ENCODE peak calls at places on chromosomes 6 and 20, in six cellular contexts. One of them, this sample, is unnamed.

GRCh38 chr20:33576432-33576883 is 85.7 kb upstream of the C20orf144 start:
- DNase-seq in IMR-90: peak; percentile 5
- DNase-seq in neuronal stem cell: no peak
- DNase-seq in H1: no peak
- DNase-seq in H9: no peak
- DNase-seq in mesenchymal stem cell: no peak
- DNase-seq in this sample: no peak

GRCh38 chr6:170450946-170451761 is 102.0 kb downstream of the PSMB1 start:
- DNase-seq in neuronal stem cell: no peak
- DNase-seq in IMR-90: no peak
- DNase-seq in H1: no peak
- DNase-seq in mesenchymal stem cell: no peak
- DNase-seq in H9: no peak
- DNase-seq in this sample: no peak

GRCh38 chr6:149483302-149483701 is 1.5 kb downstream of the ZC3H12D start:
- DNase-seq in H9: no peak
- DNase-seq in mesenchymal stem cell: no peak
- DNase-seq in H1: no peak
- DNase-seq in IMR-90: no peak
- DNase-seq in neuronal stem cell: no peak
- DNase-seq in this sample: no peak

GRCh38 chr20:45538209-45538798 is 978 bp downstream of the WFDC6 start:
- DNase-seq in IMR-90: no peak
- DNase-seq in H9: peak; percentile 58
- DNase-seq in neuronal stem cell: no peak
- DNase-seq in mesenchymal stem cell: no peak
- DNase-seq in H1: peak; percentile 65
- DNase-seq in this sample: peak; percentile 84

GRCh38 chr20:18058661-18059467 is 1.1 kb upstream of the OVOL2 start:
- DNase-seq in mesenchymal stem cell: no peak
- DNase-seq in H1: peak; percentile 82
- DNase-seq in neuronal stem cell: peak; percentile 45
- DNase-seq in H9: peak; percentile 87
- DNase-seq in IMR-90: no peak
- DNase-seq in this sample: peak; percentile 17

GRCh38 chr20:31945790-31946189 is 6.1 kb downstream of the PDRG1 start:
- DNase-seq in mesenchymal stem cell: no peak
- DNase-seq in H1: no peak
- DNase-seq in IMR-90: no peak
- DNase-seq in H9: no peak
- DNase-seq in neuronal stem cell: no peak
- DNase-seq in this sample: no peak

GRCh38 chr20:2364014-2364413 is 16.7 kb upstream of the TGM6 start:
- DNase-seq in neuronal stem cell: no peak
- DNase-seq in H1: no peak
- DNase-seq in mesenchymal stem cell: no peak
- DNase-seq in H9: no peak
- DNase-seq in IMR-90: no peak
- DNase-seq in this sample: no peak

GRCh38 chr20:49775229-49775693 is 37.4 kb upstream of the SLC9A8 start:
- DNase-seq in mesenchymal stem cell: peak; percentile 94
- DNase-seq in IMR-90: peak; percentile 72
- DNase-seq in neuronal stem cell: peak; percentile 32
- DNase-seq in H1: peak; percentile 52
- DNase-seq in H9: peak; percentile 80
- DNase-seq in this sample: peak; percentile 56

GRCh38 chr20:3818155-3819151 is 1.9 kb upstream of the AP5S1 start:
- DNase-seq in H1: peak; percentile 75
- DNase-seq in neuronal stem cell: no peak
- DNase-seq in IMR-90: peak; percentile 87
- DNase-seq in H9: peak; percentile 87
- DNase-seq in mesenchymal stem cell: peak; percentile 92
- DNase-seq in this sample: peak; percentile 88

GRCh38 chr6:5278047-5278446 is 16.7 kb downstream of the FARS2 start:
- DNase-seq in IMR-90: no peak
- DNase-seq in H9: no peak
- DNase-seq in mesenchymal stem cell: no peak
- DNase-seq in H1: no peak
- DNase-seq in neuronal stem cell: no peak
- DNase-seq in this sample: no peak

GRCh38 chr20:2699775-2700413 is 7.3 kb downstream of the EBF4 start:
- DNase-seq in H1: peak; percentile 38
- DNase-seq in mesenchymal stem cell: no peak
- DNase-seq in H9: no peak
- DNase-seq in neuronal stem cell: no peak
- DNase-seq in IMR-90: no peak
- DNase-seq in this sample: no peak

GRCh38 chr6:1797801-1798200 is 188.1 kb downstream of the FOXC1 start:
- DNase-seq in mesenchymal stem cell: peak; percentile 8
- DNase-seq in IMR-90: peak; percentile 44
- DNase-seq in neuronal stem cell: no peak
- DNase-seq in H9: no peak
- DNase-seq in H1: no peak
- DNase-seq in this sample: peak; percentile 81

GRCh38 chr6:1535295-1535694 is 74.4 kb upstream of the FOXC1 start:
- DNase-seq in IMR-90: no peak
- DNase-seq in mesenchymal stem cell: no peak
- DNase-seq in H1: no peak
- DNase-seq in H9: no peak
- DNase-seq in neuronal stem cell: no peak
- DNase-seq in this sample: no peak

GRCh38 chr6:161029195-161029809 is 37.7 kb downstream of the MAP3K4 start:
- DNase-seq in H1: no peak
- DNase-seq in mesenchymal stem cell: peak; percentile 96
- DNase-seq in neuronal stem cell: no peak
- DNase-seq in H9: no peak
- DNase-seq in IMR-90: peak; percentile 91
- DNase-seq in this sample: no peak

GRCh38 chr6:145076110-145076841 is 659.0 kb downstream of the EPM2A start:
- DNase-seq in mesenchymal stem cell: no peak
- DNase-seq in H9: no peak
- DNase-seq in H1: no peak
- DNase-seq in neuronal stem cell: no peak
- DNase-seq in IMR-90: no peak
- DNase-seq in this sample: no peak

GRCh38 chr6:106315765-106316375 is 9.7 kb downstream of the ATG5 start:
- DNase-seq in neuronal stem cell: no peak
- DNase-seq in H9: no peak
- DNase-seq in IMR-90: no peak
- DNase-seq in mesenchymal stem cell: no peak
- DNase-seq in H1: no peak
- DNase-seq in this sample: no peak

GRCh38 chr6:111817451-111818146 is 55.7 kb downstream of the FYN start:
- DNase-seq in IMR-90: no peak
- DNase-seq in H9: no peak
- DNase-seq in neuronal stem cell: no peak
- DNase-seq in H1: no peak
- DNase-seq in mesenchymal stem cell: no peak
- DNase-seq in this sample: no peak

GRCh38 chr6:27894839-27895762 is 17.1 kb downstream of the OR2B2 start:
- DNase-seq in IMR-90: peak; percentile 88
- DNase-seq in H1: no peak
- DNase-seq in H9: peak; percentile 69
- DNase-seq in neuronal stem cell: peak; percentile 66
- DNase-seq in mesenchymal stem cell: peak; percentile 90
- DNase-seq in this sample: peak; percentile 87

GRCh38 chr20:53069121-53069520 is 97.0 kb downstream of the TSHZ2 start:
- DNase-seq in IMR-90: no peak
- DNase-seq in mesenchymal stem cell: no peak
- DNase-seq in H1: no peak
- DNase-seq in H9: no peak
- DNase-seq in neuronal stem cell: no peak
- DNase-seq in this sample: no peak

DNA sequence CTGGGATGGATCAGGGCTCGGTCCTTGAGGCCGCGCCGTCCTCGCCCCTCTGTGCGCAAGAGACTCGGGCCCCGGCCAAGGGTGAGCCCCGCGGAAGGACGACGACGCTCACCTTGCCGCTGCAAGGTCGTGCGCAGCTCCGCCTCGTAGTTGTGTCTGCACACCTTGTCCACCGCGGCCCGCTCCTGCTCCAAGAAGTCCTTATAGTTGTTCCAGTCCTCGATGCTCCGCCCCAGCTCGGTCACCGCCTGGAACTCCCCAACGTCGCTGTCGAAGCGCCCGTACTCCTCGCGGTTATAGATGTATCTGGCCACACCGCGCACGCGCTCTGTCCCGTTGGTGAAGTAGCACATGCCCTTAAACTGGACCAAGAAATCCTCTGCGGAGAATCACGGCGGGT is 1.8 kb downstream of the HLA-DQB2 start:
- DNase-seq in H9: no peak
- DNase-seq in H1: no peak
- DNase-seq in neuronal stem cell: no peak
- DNase-seq in mesenchymal stem cell: no peak
- DNase-seq in IMR-90: no peak
- DNase-seq in this sample: no peak
- H4K91ac ChIP-seq in H9: no peak overlapping the region
- H4K91ac ChIP-seq in H1: no peak overlapping the region
- H4K91ac ChIP-seq in neuronal stem cell: no peak overlapping the region
- H4K91ac ChIP-seq in mesenchymal stem cell: no peak overlapping the region
- H4K91ac ChIP-seq in IMR-90: no peak overlapping the region
- H4K91ac ChIP-seq in this sample: no peak overlapping the region

DNA sequence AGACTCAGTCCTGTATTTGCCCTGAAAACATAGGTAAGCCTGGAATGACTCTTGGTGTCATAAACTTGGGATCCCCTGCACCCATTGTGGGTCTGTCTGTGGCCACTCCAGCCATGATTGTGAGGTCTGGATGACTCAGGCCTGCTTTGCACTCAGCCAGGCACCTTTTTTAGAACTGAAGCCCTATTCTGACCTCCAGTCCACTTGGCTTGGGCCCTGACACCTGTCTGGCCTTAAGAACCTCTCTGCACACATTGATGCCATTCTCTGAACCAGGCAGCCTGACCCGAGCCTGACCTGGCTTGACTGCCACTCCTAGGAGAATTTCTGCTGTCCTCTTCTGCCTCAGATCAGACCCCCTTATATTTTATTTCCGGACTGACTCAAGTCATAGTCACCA is 383.7 kb downstream of the MAFB start:
- DNase-seq in neuronal stem cell: no peak
- DNase-seq in H1: no peak
- DNase-seq in mesenchymal stem cell: no peak
- DNase-seq in H9: no peak
- DNase-seq in IMR-90: no peak
- DNase-seq in this sample: no peak
- H2BK120ac ChIP-seq in neuronal stem cell: no peak overlapping the region
- H2BK120ac ChIP-seq in H1: no peak overlapping the region
- H2BK120ac ChIP-seq in mesenchymal stem cell: no peak overlapping the region
- H2BK120ac ChIP-seq in H9: no peak overlapping the region
- H2BK120ac ChIP-seq in IMR-90: no peak overlapping the region
- H2BK120ac ChIP-seq in this sample: no peak overlapping the region

GRCh38 chr20:8357703-8358102 is 225.6 kb downstream of the PLCB1 start:
- DNase-seq in neuronal stem cell: no peak
- DNase-seq in IMR-90: no peak
- DNase-seq in H9: no peak
- DNase-seq in mesenchymal stem cell: no peak
- DNase-seq in H1: no peak
- DNase-seq in this sample: no peak
- H3K4ac ChIP-seq in neuronal stem cell: no peak overlapping the region
- H3K4ac ChIP-seq in IMR-90: no peak overlapping the region
- H3K4ac ChIP-seq in H9: no peak overlapping the region
- H3K4ac ChIP-seq in mesenchymal stem cell: no peak overlapping the region
- H3K4ac ChIP-seq in H1: no peak overlapping the region
- H3K4ac ChIP-seq in this sample: no peak overlapping the region

GRCh38 chr6:36825452-36825851 is 13.8 kb downstream of the CPNE5 start:
- DNase-seq in mesenchymal stem cell: no peak
- DNase-seq in neuronal stem cell: no peak
- DNase-seq in H9: no peak
- DNase-seq in IMR-90: no peak
- DNase-seq in H1: no peak
- DNase-seq in this sample: no peak
- H4K91ac ChIP-seq in mesenchymal stem cell: no peak overlapping the region
- H4K91ac ChIP-seq in neuronal stem cell: no peak overlapping the region
- H4K91ac ChIP-seq in H9: no peak overlapping the region
- H4K91ac ChIP-seq in IMR-90: no peak overlapping the region
- H4K91ac ChIP-seq in H1: no peak overlapping the region
- H4K91ac ChIP-seq in this sample: no peak overlapping the region

GRCh38 chr6:13463941-13464340 is 23.5 kb downstream of the GFOD1 start:
- DNase-seq in mesenchymal stem cell: no peak
- DNase-seq in H9: no peak
- DNase-seq in IMR-90: no peak
- DNase-seq in neuronal stem cell: no peak
- DNase-seq in H1: no peak
- DNase-seq in this sample: no peak
- H2BK120ac ChIP-seq in mesenchymal stem cell: no peak overlapping the region
- H2BK120ac ChIP-seq in H9: no peak overlapping the region
- H2BK120ac ChIP-seq in IMR-90: peak overlapping the region; percentile 19
- H2BK120ac ChIP-seq in neuronal stem cell: no peak overlapping the region
- H2BK120ac ChIP-seq in H1: no peak overlapping the region
- H2BK120ac ChIP-seq in this sample: no peak overlapping the region

DNA sequence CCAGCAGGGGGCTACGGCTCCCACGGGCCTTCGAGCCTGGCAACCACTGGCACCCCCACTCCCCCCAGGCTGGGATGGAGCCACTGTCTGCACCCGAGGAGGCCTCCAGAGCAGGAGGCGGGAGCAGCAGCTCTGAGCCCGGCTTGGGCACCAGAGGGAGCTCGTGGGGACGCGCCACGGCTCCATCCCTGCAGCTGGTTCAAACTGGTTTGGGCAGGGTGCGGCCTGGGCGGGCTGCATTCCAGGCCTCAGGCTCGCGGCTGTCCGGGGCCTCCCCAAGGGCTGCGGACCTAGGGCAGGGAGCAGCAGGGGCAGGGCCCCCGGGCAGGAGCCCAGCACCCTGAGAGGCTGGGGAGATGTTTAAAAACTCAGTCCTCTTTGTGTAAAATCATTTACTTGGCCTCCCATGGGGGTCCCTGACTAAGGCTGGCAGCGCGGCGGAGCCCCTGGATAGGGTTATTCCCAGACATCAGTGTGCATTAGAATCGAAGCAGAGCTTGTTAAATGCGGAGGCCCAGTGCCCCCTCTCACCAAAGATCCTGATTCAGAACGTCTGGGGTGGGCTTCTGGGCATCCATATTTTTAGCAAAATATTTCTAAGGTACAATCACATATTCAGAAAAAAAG is 4.1 kb upstream of the BCAS4 start:
- DNase-seq in H9: peak; percentile 94
- DNase-seq in mesenchymal stem cell: peak; percentile 85
- DNase-seq in neuronal stem cell: peak; percentile 76
- DNase-seq in IMR-90: peak; percentile 85
- DNase-seq in H1: peak; percentile 93
- DNase-seq in this sample: peak; percentile 92
- H3K4ac ChIP-seq in H9: no peak overlapping the region
- H3K4ac ChIP-seq in mesenchymal stem cell: peak overlapping the region; percentile 98
- H3K4ac ChIP-seq in neuronal stem cell: no peak overlapping the region
- H3K4ac ChIP-seq in IMR-90: peak overlapping the region; percentile 89
- H3K4ac ChIP-seq in H1: no peak overlapping the region
- H3K4ac ChIP-seq in this sample: peak overlapping the region; percentile 61